ENCODE peak calls at places on chromosomes 16 and 17, in ten cellular contexts. I, F, E, D, M, A, U, X, K and J are unnamed samples.

GRCh38 chr17:40648326-40648968 is 829 bp upstream of the SMARCE1 start:
- DNase-seq in I (no peak), F (peak), E (peak), D (peak), M (peak), A (no peak), U (peak), X (no peak), K (peak), J (peak)

GRCh38 chr17:47275245-47275984 is 21.8 kb downstream of the ITGB3 start:
- DNase-seq in I (peak), F (no peak), E (no peak), D (peak), M (no peak), A (peak), U (peak), X (no peak), K (no peak), J (peak)

GRCh38 chr17:43694081-43694870 is 32.6 kb upstream of the MEOX1 start:
- DNase-seq in I (peak), F (peak), E (peak), D (peak), M (peak), A (peak), U (peak), X (peak), K (peak), J (peak)

GRCh38 chr17:73068322-73069153 is 23.9 kb downstream of the SLC39A11 start:
- DNase-seq in I (peak), F (no peak), E (no peak), D (peak), M (no peak), A (no peak), U (no peak), X (no peak), K (peak), J (no peak)

GRCh38 chr16:7085776-7086175 is 246.9 kb upstream of the RBFOX1 start:
- DNase-seq in I (no peak), F (no peak), E (no peak), D (no peak), M (no peak), A (no peak), U (no peak), X (no peak), K (no peak), J (no peak)

GRCh38 chr16:75198135-75198600 is 8.8 kb downstream of the CTRB2 start:
- DNase-seq in I (peak), F (no peak), E (no peak), D (peak), M (no peak), A (no peak), U (no peak), X (no peak), K (no peak), J (no peak)

GRCh38 chr17:67443931-67444597 is 67.0 kb downstream of the PITPNC1 start:
- DNase-seq in I (peak), F (no peak), E (no peak), D (peak), M (no peak), A (no peak), U (no peak), X (no peak), K (no peak), J (no peak)

GRCh38 chr17:67293251-67294203 is 48.5 kb upstream of the HELZ start:
- DNase-seq in I (peak), F (peak), E (no peak), D (peak), M (peak), A (peak), U (peak), X (peak), K (peak), J (peak)

GRCh38 chr16:57764341-57765159 is 29.0 kb downstream of the KATNB1 start:
- DNase-seq in I (peak), F (no peak), E (no peak), D (peak), M (no peak), A (peak), U (no peak), X (no peak), K (peak), J (no peak)

GRCh38 chr16:23174622-23175021 is 7.9 kb upstream of the SCNN1G start:
- DNase-seq in I (no peak), F (no peak), E (no peak), D (peak), M (no peak), A (no peak), U (no peak), X (no peak), K (no peak), J (no peak)

GRCh38 chr16:23274968-23275367 is 27.1 kb upstream of the SCNN1B start:
- DNase-seq in I (no peak), F (no peak), E (no peak), D (no peak), M (no peak), A (no peak), U (no peak), X (no peak), K (no peak), J (no peak)

GRCh38 chr17:76147211-76148014 is 6.4 kb upstream of the FOXJ1 start:
- DNase-seq in I (peak), F (peak), E (peak), D (peak), M (no peak), A (peak), U (peak), X (no peak), K (peak), J (no peak)

GRCh38 chr16:55630774-55631173 is 25.0 kb upstream of the SLC6A2 start:
- DNase-seq in I (no peak), F (no peak), E (no peak), D (no peak), M (no peak), A (no peak), U (no peak), X (no peak), K (no peak), J (no peak)

GRCh38 chr16:87172632-87173031 is 144.6 kb downstream of the C16orf95 start:
- DNase-seq in I (no peak), F (no peak), E (no peak), D (no peak), M (no peak), A (no peak), U (no peak), X (no peak), K (no peak), J (no peak)